ENCODE peak calls at places on chromosomes 2 and 18, in four cellular contexts. F is cardiac muscle cell, V is fibroblast of lung, L is adrenal gland. B is an unnamed sample.

GRCh38 chr18:46322411-46322891 is 218.3 kb downstream of the HAUS1 start:
- DNase-seq in F (no peak), L (no peak), V (peak), B (no peak)

GRCh38 chr2:157182834-157183396 is 74.6 kb upstream of the GALNT5 start:
- DNase-seq in V (peak), L (no peak), F (peak), B (no peak)

GRCh38 chr2:31371691-31372090 is 42.9 kb downstream of the XDH start:
- DNase-seq in V (no peak), F (no peak), L (no peak), B (no peak)

GRCh38 chr2:101450965-101451364 is 23.9 kb downstream of the RFX8 start:
- DNase-seq in V (no peak), L (no peak), F (no peak), B (no peak)

GRCh38 chr2:75896779-75897366 is 186.2 kb upstream of the GCFC2 start:
- DNase-seq in V (peak), L (no peak), F (peak), B (peak)

GRCh38 chr2:68282814-68283812 is 30.8 kb upstream of the PPP3R1 start:
- DNase-seq in F (peak), V (peak), L (peak), B (peak)

GRCh38 chr2:168286535-168286934 is 39.1 kb upstream of the STK39 start:
- DNase-seq in F (no peak), V (no peak), L (no peak), B (no peak)

GRCh38 chr2:96152301-96153165 is 7.3 kb upstream of the DUSP2 start:
- DNase-seq in V (no peak), L (no peak), F (no peak), B (peak)

GRCh38 chr2:1923557-1923956 is 179.2 kb upstream of the PXDN start:
- DNase-seq in V (no peak), L (no peak), F (no peak), B (no peak)

GRCh38 chr2:168192839-168193616 is 54.4 kb downstream of the STK39 start:
- DNase-seq in L (no peak), V (peak), F (peak), B (no peak)

GRCh38 chr18:76126327-76126726 is 368.7 kb downstream of the ZNF516 start:
- DNase-seq in F (no peak), V (no peak), L (no peak), B (no peak)

GRCh38 chr2:23604731-23605130 is 219.8 kb downstream of the KLHL29 start:
- DNase-seq in F (no peak), L (no peak), V (no peak), B (no peak)

GRCh38 chr2:44100351-44100750 is 68.3 kb upstream of the PPM1B start:
- DNase-seq in V (peak), L (peak), F (peak), B (peak)

GRCh38 chr2:177165103-177165583 is 47.5 kb upstream of the HNRNPA3 start:
- DNase-seq in F (peak), V (peak), L (peak), B (peak)

GRCh38 chr2:121289271-121289670 is 4.3 kb upstream of the TFCP2L1 start:
- DNase-seq in V (no peak), L (no peak), F (no peak), B (no peak)

GRCh38 chr2:77007668-77008067 is 514.5 kb downstream of the LRRTM4 start:
- DNase-seq in F (no peak), V (peak), L (no peak), B (no peak)

GRCh38 chr2:118443596-118443995 is 355.3 kb downstream of the INSIG2 start:
- DNase-seq in V (peak), F (peak), L (no peak), B (no peak)

GRCh38 chr2:134323777-134324176 is 69.9 kb downstream of the MGAT5 start:
- DNase-seq in L (no peak), V (no peak), F (no peak), B (no peak)

GRCh38 chr2:119233326-119234020 is 9.8 kb downstream of the STEAP3 start:
- DNase-seq in V (peak), F (peak), L (no peak), B (no peak)

GRCh38 chr2:34567128-34567527 is 968.0 kb upstream of the FAM98A start:
- DNase-seq in L (no peak), V (no peak), F (no peak), B (no peak)

GRCh38 chr2:39437522-39438296 is 624 bp upstream of the MAP4K3 start:
- DNase-seq in F (peak), V (peak), L (peak), B (peak)

GRCh38 chr18:70289351-70290330 is 796 bp downstream of the SOCS6 start:
- DNase-seq in V (peak), L (peak), F (peak), B (peak)

GRCh38 chr18:71008257-71008656 is 719.4 kb downstream of the SOCS6 start:
- DNase-seq in L (no peak), F (no peak), V (no peak), B (no peak)

GRCh38 chr2:65159921-65160320 is 30.0 kb upstream of the RAB1A start:
- DNase-seq in F (no peak), L (no peak), V (no peak), B (peak)

GRCh38 chr18:48031011-48031480 is 100.6 kb upstream of the SMAD2 start:
- DNase-seq in L (peak), F (peak), V (peak), B (peak)

GRCh38 chr2:232229296-232229916 is 149.1 kb upstream of the ALPP start:
- DNase-seq in V (peak), F (peak), L (peak), B (no peak)

GRCh38 chr2:36415623-36416022 is 60.0 kb downstream of the CRIM1 start:
- DNase-seq in F (no peak), L (no peak), V (no peak), B (no peak)

GRCh38 chr2:31997653-31998052 is 13.2 kb downstream of the MEMO1 start:
- DNase-seq in F (peak), L (no peak), V (peak), B (no peak)

GRCh38 chr2:184611221-184612085 is 13.1 kb downstream of the ZNF804A start:
- DNase-seq in L (no peak), F (peak), V (peak), B (peak)

GRCh38 chr18:55517055-55517454 is 70.9 kb downstream of the TCF4 start:
- DNase-seq in V (no peak), F (no peak), L (no peak), B (no peak)

DNA sequence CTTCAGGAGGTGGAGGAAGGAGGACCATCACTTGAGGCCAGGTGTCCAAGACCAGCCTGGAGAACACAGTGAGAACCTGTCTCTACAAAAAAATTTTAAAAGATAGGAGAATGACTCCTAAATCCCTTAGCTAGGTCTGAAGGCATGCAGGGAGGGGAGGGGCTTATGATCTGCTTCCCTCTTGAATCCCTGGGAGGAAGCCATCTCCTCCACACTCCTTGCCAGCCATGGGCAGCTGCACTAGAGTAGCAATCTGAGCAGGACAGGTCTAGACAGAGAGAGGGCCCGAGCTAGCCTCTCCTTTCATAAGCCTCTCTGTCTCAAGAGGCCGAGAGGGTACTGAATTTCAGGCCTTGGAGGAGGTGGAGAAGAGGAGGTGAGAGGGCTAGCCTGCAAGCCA is 42.5 kb downstream of the DAPL1 start:
- DNase-seq in V (peak), F (no peak), L (no peak), B (no peak)
- H3K27ac ChIP-seq in V (no peak), F (no peak), L (no peak), B (no peak)

GRCh38 chr2:171788316-171788993 is 101.2 kb downstream of the DYNC1I2 start:
- DNase-seq in V (no peak), L (no peak), F (no peak), B (no peak)
- H3K27ac ChIP-seq in V (no peak), L (no peak), F (no peak), B (no peak)

GRCh38 chr2:55114597-55114996 is 64.3 kb upstream of the RTN4 start:
- DNase-seq in F (no peak), L (no peak), V (no peak), B (no peak)

GRCh38 chr2:55111230-55111569 is 60.9 kb upstream of the RTN4 start:
- DNase-seq in F (no peak), L (no peak), V (no peak), B (no peak)

GRCh38 chr2:55113976-55114564 is 63.8 kb upstream of the RTN4 start:
- DNase-seq in F (no peak), V (no peak), L (no peak), B (no peak)

GRCh38 chr2:55111570-55112228 is 61.4 kb upstream of the RTN4 start:
- DNase-seq in F (peak), V (peak), L (peak), B (peak)

GRCh38 chr2:55112229-55113016 is 62.2 kb upstream of the RTN4 start:
- DNase-seq in F (peak), V (peak), L (peak), B (peak)
- H3K27ac ChIP-seq in F (peak), V (peak), L (peak), B (peak)

GRCh38 chr2:241389697-241390096 is 33.6 kb downstream of the FARP2 start:
- DNase-seq in F (no peak), L (no peak), V (no peak), B (no peak)

GRCh38 chr2:241393524-241394196 is 37.6 kb downstream of the FARP2 start:
- DNase-seq in L (no peak), V (no peak), F (no peak), B (no peak)

GRCh38 chr2:241391892-241392665 is 36.0 kb downstream of the FARP2 start:
- DNase-seq in L (peak), V (no peak), F (peak), B (peak)

GRCh38 chr2:241386519-241386918 is 30.4 kb downstream of the FARP2 start:
- DNase-seq in F (peak), V (no peak), L (no peak), B (peak)

DNA sequence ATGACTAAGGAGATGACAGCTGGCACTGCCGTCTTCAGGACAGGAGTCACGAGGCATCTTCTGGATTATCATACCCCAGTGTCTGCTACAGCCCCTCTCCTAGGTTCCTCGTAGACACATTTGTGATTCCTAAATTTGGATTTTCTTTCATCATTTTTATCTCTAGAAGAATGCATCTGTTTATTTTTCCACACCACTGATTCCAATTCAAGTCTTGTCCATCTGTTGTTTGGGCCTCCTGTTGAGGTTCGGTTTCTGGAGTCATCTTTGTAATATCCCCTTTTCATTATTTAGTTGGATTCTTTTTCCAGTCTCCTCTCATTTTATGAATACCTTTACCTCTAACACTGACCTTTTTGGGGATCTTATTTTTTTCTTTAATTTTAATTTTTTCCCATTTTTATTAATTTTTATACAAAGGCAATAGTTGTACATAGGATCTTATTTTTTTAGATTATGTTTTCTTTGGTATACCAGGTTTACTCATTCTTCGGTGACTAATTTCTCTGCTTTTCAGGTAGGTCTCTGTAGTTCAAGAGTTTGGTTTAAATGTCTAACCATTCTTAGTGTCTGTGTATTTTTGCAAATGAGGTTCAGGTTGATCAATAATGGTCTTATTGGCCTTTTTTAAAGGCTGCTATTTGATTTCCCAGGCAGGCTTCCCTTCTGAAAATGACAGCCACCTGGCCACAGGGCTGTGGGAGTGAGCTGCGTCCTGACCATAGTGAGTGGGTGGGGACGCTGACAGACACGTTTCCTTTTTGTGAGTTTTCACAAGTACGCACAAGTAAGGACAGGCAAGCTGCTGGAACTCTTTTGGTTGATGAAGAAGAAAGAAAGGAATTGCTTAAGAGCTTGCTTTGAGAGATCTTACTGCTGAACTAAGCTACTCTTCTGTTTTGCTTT is 34.5 kb downstream of the FARP2 start:
- DNase-seq in L (no peak), F (no peak), V (no peak), B (no peak)
- H3K27ac ChIP-seq in L (no peak), F (no peak), V (no peak), B (no peak)

GRCh38 chr18:51194604-51195003 is 2.9 kb downstream of the MEX3C start:
- DNase-seq in L (no peak), V (peak), F (peak), B (peak)

GRCh38 chr18:51196116-51196810 is 1.2 kb downstream of the MEX3C start:
- DNase-seq in F (peak), L (peak), V (peak), B (peak)

GRCh38 chr18:51193621-51194287 is 3.7 kb downstream of the MEX3C start:
- DNase-seq in F (peak), V (peak), L (peak), B (no peak)

GRCh38 chr18:51195602-51196115 is 1.8 kb downstream of the MEX3C start:
- DNase-seq in F (peak), V (peak), L (peak), B (peak)

DNA sequence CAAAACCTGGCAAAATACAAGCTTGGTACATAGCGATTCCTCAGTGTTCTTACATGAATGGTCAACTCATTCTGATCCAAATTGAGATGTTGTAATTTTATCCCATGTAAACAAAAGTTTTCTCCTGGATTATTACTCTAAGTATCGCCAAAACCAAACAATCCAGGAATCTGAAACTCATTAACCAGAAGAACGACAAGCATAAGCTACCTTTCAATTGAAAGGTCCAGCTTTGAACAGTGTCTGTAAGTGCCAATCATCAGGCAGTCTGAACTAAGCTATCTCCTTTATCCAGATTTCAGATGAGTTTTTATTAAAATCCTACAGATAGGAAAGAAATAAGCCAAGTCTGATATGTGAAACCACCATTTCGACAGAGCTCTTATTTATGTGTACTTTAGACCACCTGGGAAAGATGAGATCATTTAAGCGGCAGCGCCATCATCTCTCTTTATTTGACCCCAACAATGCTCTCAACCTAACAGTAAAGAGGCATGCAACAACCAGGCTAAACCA is 2.3 kb downstream of the MEX3C start:
- DNase-seq in F (no peak), L (no peak), V (no peak), B (peak)
- H3K27ac ChIP-seq in F (no peak), L (no peak), V (peak), B (peak)

GRCh38 chr2:189574793-189575475 is 5.7 kb downstream of the SLC40A1 start:
- DNase-seq in V (no peak), F (no peak), L (no peak), B (no peak)
- H3K27ac ChIP-seq in V (no peak), F (no peak), L (peak), B (no peak)

B was measured in SJCRH30.